ENCODE peak calls at places on chromosomes 7 and 10, in six cellular contexts. B, V, N, I, U and Z are unnamed samples.
A peak's percentile ranks its signal among the peaks of the same experiment; 100 is the strongest.

GRCh38 chr7:157693521-157694388 is 357.0 kb downstream of the DNAJB6 start:
- DNase-seq in B (no peak), V (no peak), N (no peak), I (no peak), U (no peak), Z (no peak)

GRCh38 chr7:81924494-81924893 is 154.6 kb upstream of the HGF start:
- DNase-seq in B (no peak), V (no peak), N (no peak), I (no peak), U (no peak), Z (no peak)

GRCh38 chr7:151671514-151671913 is 151.8 kb upstream of the RHEB start:
- DNase-seq in B (no peak), V (no peak), N (no peak), I (peak; percentile 63), U (peak; percentile 31), Z (no peak)

GRCh38 chr10:27383595-27384542 is 120.2 kb upstream of the RAB18 start:
- DNase-seq in B (no peak), V (no peak), N (no peak), I (no peak), U (peak; percentile 8), Z (no peak)

GRCh38 chr7:92875719-92876118 is 39.3 kb upstream of the CDK6 start:
- DNase-seq in B (peak; percentile 25), V (no peak), N (no peak), I (peak; percentile 10), U (peak; percentile 80), Z (no peak)

GRCh38 chr7:473211-473734 is 46.4 kb downstream of the PDGFA start:
- DNase-seq in B (no peak), V (no peak), N (no peak), I (no peak), U (no peak), Z (no peak)

GRCh38 chr10:103197177-103197576 is 4.1 kb upstream of the NT5C2 start:
- DNase-seq in B (peak; percentile 76), V (peak; percentile 51), N (peak; percentile 29), I (peak; percentile 67), U (peak; percentile 56), Z (peak; percentile 85)

GRCh38 chr10:971150-971542 is 17.1 kb upstream of the GTPBP4 start:
- DNase-seq in B (no peak), V (no peak), N (no peak), I (peak; percentile 33), U (no peak), Z (no peak)

GRCh38 chr7:80623465-80624252 is 14.8 kb upstream of the CD36 start:
- DNase-seq in B (no peak), V (no peak), N (no peak), I (no peak), U (no peak), Z (no peak)

GRCh38 chr10:119498889-119499864 is 43.3 kb downstream of the RGS10 start:
- DNase-seq in B (no peak), V (peak; percentile 60), N (no peak), I (no peak), U (peak; percentile 63), Z (no peak)

GRCh38 chr10:104622598-104623209 is 18.4 kb upstream of the SORCS3 start:
- DNase-seq in B (peak; percentile 8), V (no peak), N (no peak), I (no peak), U (no peak), Z (no peak)

GRCh38 chr10:123858039-123858740 is 33.4 kb downstream of the CPXM2 start:
- DNase-seq in B (no peak), V (no peak), N (no peak), I (peak; percentile 80), U (no peak), Z (peak; percentile 57)

GRCh38 chr10:13759167-13759566 is 172.4 kb downstream of the PRPF18 start:
- DNase-seq in B (no peak), V (no peak), N (no peak), I (peak; percentile 14), U (peak; percentile 65), Z (no peak)

GRCh38 chr7:74033372-74034311 is 5.7 kb downstream of the ELN start:
- DNase-seq in B (peak; percentile 56), V (no peak), N (peak; percentile 86), I (peak; percentile 94), U (peak; percentile 37), Z (no peak)

DNA sequence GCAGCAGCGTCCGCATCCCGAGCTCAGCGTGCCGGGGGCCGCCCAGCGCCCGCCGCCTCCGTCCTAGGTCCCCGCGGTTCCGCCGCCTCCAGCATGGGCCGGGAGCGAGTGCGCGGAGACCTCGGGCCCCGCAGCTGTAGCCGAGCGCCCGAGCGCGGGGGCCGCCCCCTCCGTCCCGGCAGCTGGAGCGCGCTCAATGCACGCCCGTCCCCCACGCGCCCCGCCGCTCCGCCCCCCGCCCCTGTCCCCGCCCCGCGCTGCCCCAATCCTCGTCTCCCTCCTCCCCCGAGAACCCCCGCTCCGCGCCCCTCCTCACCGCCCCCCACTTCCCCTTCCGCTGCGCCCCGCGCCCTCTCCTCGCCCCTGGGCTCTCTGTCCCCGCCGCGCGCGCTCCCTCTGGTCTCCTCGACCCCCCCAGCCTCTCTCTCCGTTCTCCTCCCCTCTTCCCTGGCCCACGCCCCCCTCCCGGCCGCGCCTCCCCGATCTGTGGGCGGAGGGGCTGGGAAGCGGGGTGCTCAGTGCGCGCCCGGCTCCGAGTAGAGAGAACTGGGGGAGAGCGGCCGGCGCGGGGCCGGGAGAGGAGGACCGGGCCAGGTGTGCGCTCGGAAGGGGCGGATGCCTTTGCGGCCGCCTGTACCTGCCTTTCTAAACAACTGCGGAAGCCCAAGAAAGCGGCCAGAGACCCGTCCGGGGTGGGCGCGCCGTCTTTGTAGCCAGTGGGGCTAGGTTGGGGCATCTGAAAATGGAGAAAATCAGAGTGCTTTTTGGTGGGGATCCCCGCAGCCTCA is at the start of gene VIPR2:
- DNase-seq in B (no peak), V (no peak), N (peak; percentile 50), I (no peak), U (no peak), Z (no peak)
- H3K4me3 ChIP-seq in B (no peak within 1 kb of the TSS), V (no peak within 1 kb of the TSS), N (peak within 1 kb of the TSS; percentile 53), I (no peak within 1 kb of the TSS), U (no peak within 1 kb of the TSS), Z (no peak within 1 kb of the TSS)

GRCh38 chr7:83325083-83325482 is 162.4 kb upstream of the PCLO start:
- DNase-seq in B (no peak), V (no peak), N (no peak), I (no peak), U (no peak), Z (no peak)
- TF ChIP-seq CTCF in B (no peak), V (no peak), N (no peak), I (no peak), U (no peak), Z (no peak)

GRCh38 chr7:76281006-76281705 is 21.3 kb upstream of the HSPB1 start:
- DNase-seq in B (no peak), V (no peak), N (no peak), I (no peak), U (no peak), Z (no peak)
- H3K4me3 ChIP-seq in B (peak overlapping the region; percentile 14), V (no peak overlapping the region), N (no peak overlapping the region), I (peak overlapping the region; percentile 31), U (peak overlapping the region; percentile 17), Z (no peak overlapping the region)

DNA sequence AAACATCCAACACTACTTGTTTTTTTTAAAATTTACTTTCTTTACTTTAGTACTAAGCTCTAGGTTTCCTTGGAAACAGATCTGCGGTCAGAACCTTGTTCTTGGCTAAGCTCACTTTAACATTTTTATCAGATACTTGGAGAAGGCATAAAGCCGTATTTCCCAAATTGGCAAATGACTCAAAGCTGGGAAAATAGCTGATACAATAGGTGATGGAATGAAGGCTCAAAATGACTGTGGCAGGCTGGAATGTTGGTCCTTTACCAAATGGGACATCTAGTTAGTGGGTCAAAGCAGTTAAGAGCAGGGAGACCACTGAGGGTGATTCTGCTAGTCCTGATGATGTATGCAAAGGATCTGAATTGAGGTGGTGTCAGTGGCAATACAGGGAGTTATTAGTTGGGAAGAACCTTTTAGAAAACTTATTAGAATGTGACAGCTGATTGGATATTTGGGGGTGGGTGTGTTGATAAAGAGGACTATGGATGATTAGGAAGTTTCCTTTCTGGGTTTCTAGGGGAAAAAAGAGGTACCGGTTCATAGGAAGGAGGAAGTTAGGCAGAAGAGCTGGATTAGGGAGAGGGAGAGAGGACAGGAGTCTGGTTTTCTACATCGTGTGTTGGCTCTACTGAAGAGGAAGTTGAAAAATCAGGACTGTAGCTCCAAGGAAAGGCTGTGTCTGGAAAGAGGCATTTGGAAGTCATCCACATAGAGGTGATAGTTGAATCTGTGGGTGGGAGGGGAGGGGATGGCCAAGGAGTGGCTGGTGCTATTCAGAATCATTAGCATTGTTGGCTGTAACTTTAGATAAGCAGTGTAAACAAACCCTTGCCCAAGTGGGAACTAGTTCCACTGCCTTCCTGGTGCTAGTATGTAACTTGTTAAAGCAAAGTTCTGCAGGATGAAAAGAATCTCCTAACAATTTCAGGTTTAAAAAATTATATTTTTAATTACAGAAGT is 13.1 kb downstream of the PLCE1 start:
- DNase-seq in B (peak; percentile 92), V (no peak), N (no peak), I (peak; percentile 95), U (peak; percentile 99), Z (peak; percentile 45)
- TF ChIP-seq CTCF in B (no peak), V (no peak), N (no peak), I (no peak), U (no peak), Z (no peak)

GRCh38 chr10:98465866-98466265 is 19.1 kb upstream of the HPS1 start:
- DNase-seq in B (no peak), V (no peak), N (no peak), I (no peak), U (no peak), Z (no peak)

GRCh38 chr10:98467506-98468318 is 21.0 kb upstream of the HPS1 start:
- DNase-seq in B (peak; percentile 90), V (peak; percentile 37), N (peak; percentile 58), I (peak; percentile 88), U (peak; percentile 68), Z (peak; percentile 77)

GRCh38 chr10:98463976-98464754 is 17.4 kb upstream of the HPS1 start:
- DNase-seq in B (no peak), V (no peak), N (no peak), I (no peak), U (no peak), Z (no peak)

GRCh38 chr10:98469532-98469931 is 22.8 kb upstream of the HPS1 start:
- DNase-seq in B (peak; percentile 48), V (no peak), N (no peak), I (no peak), U (no peak), Z (peak; percentile 72)

GRCh38 chr10:98466916-98467505 is 20.3 kb upstream of the HPS1 start:
- DNase-seq in B (no peak), V (no peak), N (no peak), I (no peak), U (no peak), Z (no peak)
- H3K4me3 ChIP-seq in B (no peak overlapping the region), V (no peak overlapping the region), N (no peak overlapping the region), I (no peak overlapping the region), U (peak overlapping the region; percentile 67), Z (no peak overlapping the region)

GRCh38 chr7:50641442-50642405 is 76.5 kb upstream of the DDC start:
- DNase-seq in B (no peak), V (no peak), N (no peak), I (no peak), U (no peak), Z (no peak)
- TF ChIP-seq CTCF in B (no peak), V (no peak), N (no peak), I (no peak), U (no peak), Z (no peak)